ENCODE peak calls at places on chromosomes 3 and 15, in eight cellular contexts. H is stimulated activated CD4-positive, alpha-beta T cell treated with anti-CD3 and anti-CD28 coated beads, Interleukin-15, amount 100 ng/mL, for 1 hour; Y is AG10803; I is GM10248; R is A172; L is progenitor cell of endocrine pancreas; F is NCI-H1417; Z is left cardiac atrium. E is an unnamed sample.

GRCh38 chr3:137325170-137325569 is 367.4 kb downstream of the IL20RB start:
- DNase-seq in I (no peak), H (no peak), L (no peak), F (no peak), Z (no peak), R (no peak), Y (no peak), E (no peak)

GRCh38 chr3:64900916-64901903 is 213.4 kb upstream of the ADAMTS9 start:
- DNase-seq in H (no peak), Y (peak; percentile 36), L (no peak), R (no peak), Z (no peak), F (no peak), I (no peak), E (no peak)

GRCh38 chr15:51331141-51331540 is 7.3 kb downstream of the CYP19A1 start:
- DNase-seq in R (peak; percentile 4), Y (no peak), L (no peak), Z (no peak), I (no peak), H (no peak), F (no peak), E (no peak)

GRCh38 chr3:23324745-23325144 is 121.6 kb downstream of the UBE2E2 start:
- DNase-seq in L (no peak), H (no peak), R (peak; percentile 75), Z (no peak), F (no peak), I (no peak), Y (peak; percentile 57), E (no peak)

GRCh38 chr15:81394609-81395008 is 20.6 kb upstream of the TMC3 start:
- DNase-seq in Y (no peak), I (no peak), H (no peak), L (no peak), Z (no peak), R (no peak), F (no peak), E (no peak)

GRCh38 chr15:29618586-29618985 is 203.7 kb downstream of the TJP1 start:
- DNase-seq in L (no peak), H (no peak), F (no peak), I (no peak), R (peak; percentile 54), Y (no peak), Z (no peak), E (no peak)

GRCh38 chr3:174408310-174408709 is 450.8 kb upstream of the NAALADL2 start:
- DNase-seq in H (no peak), Z (no peak), Y (peak; percentile 55), I (no peak), R (no peak), F (no peak), L (no peak), E (no peak)

GRCh38 chr15:90463381-90463780 is 66.3 kb upstream of the CRTC3 start:
- DNase-seq in F (no peak), R (peak; percentile 79), Y (peak; percentile 82), H (no peak), Z (no peak), I (peak; percentile 52), L (no peak), E (no peak)

GRCh38 chr15:78808550-78808949 is 2.7 kb downstream of the ADAMTS7 start:
- DNase-seq in Z (peak; percentile 53), H (no peak), I (peak; percentile 65), R (peak; percentile 22), Y (no peak), F (no peak), L (no peak), E (no peak)

GRCh38 chr15:83844742-83845141 is 190.8 kb downstream of the ADAMTSL3 start:
- DNase-seq in Y (peak; percentile 21), H (no peak), R (no peak), L (no peak), F (no peak), Z (no peak), I (no peak), E (no peak)

GRCh38 chr15:73984208-73984979 is 7.7 kb downstream of the STOML1 start:
- DNase-seq in Z (no peak), H (no peak), Y (no peak), R (no peak), I (no peak), F (no peak), L (no peak), E (no peak)

GRCh38 chr3:184965639-184966430 is 153.9 kb downstream of the VPS8 start:
- DNase-seq in F (no peak), Z (no peak), I (no peak), H (no peak), L (no peak), R (no peak), Y (no peak), E (no peak)

GRCh38 chr3:13863422-13863821 is 16.4 kb downstream of the WNT7A start:
- DNase-seq in L (no peak), Y (no peak), R (no peak), I (no peak), Z (no peak), F (no peak), H (no peak), E (no peak)

GRCh38 chr15:39461536-39462140 is 119.2 kb upstream of the THBS1 start:
- DNase-seq in I (no peak), R (no peak), Y (peak; percentile 59), L (no peak), H (no peak), Z (peak; percentile 75), F (no peak), E (no peak)

GRCh38 chr3:10286596-10287295 is 6.0 kb downstream of the GHRL start:
- DNase-seq in F (peak; percentile 53), Z (no peak), R (peak; percentile 86), I (peak; percentile 50), Y (peak; percentile 11), H (no peak), L (no peak), E (no peak)

GRCh38 chr3:106401666-106402319 is 533.0 kb upstream of the CBLB start:
- DNase-seq in Z (no peak), F (no peak), R (peak; percentile 20), H (no peak), L (no peak), Y (peak; percentile 33), I (no peak), E (no peak)

GRCh38 chr15:52505141-52505540 is 23.5 kb downstream of the MYO5A start:
- DNase-seq in F (no peak), Z (no peak), H (no peak), L (no peak), I (no peak), Y (no peak), R (no peak), E (no peak)

GRCh38 chr3:190616627-190617026 is 102.7 kb downstream of the IL1RAP start:
- DNase-seq in I (no peak), L (no peak), Y (no peak), H (no peak), R (no peak), Z (no peak), F (no peak), E (peak; percentile 3)

GRCh38 chr15:39511915-39512260 is 69.0 kb upstream of the THBS1 start:
- DNase-seq in I (no peak), R (peak; percentile 1), Z (peak; percentile 56), F (no peak), L (no peak), Y (peak; percentile 88), H (no peak), E (no peak)

GRCh38 chr3:155553800-155554199 is 191.1 kb downstream of the PLCH1 start:
- DNase-seq in L (no peak), F (no peak), H (no peak), Y (no peak), R (peak; percentile 23), I (peak; percentile 11), Z (no peak), E (no peak)

GRCh38 chr3:193350744-193351143 is 27.8 kb downstream of the ATP13A5 start:
- DNase-seq in Z (no peak), H (no peak), Y (no peak), L (no peak), R (no peak), F (no peak), I (no peak), E (no peak)

GRCh38 chr15:89496155-89497098 is at the start of gene RHCG:
- DNase-seq in R (no peak), Y (peak; percentile 9), L (peak; percentile 56), I (peak; percentile 43), H (no peak), F (no peak), Z (peak; percentile 40), E (no peak)

GRCh38 chr3:107117922-107118576 is 259.2 kb upstream of the CCDC54 start:
- DNase-seq in H (no peak), F (peak; percentile 20), I (peak; percentile 29), Y (peak; percentile 83), L (no peak), R (peak; percentile 77), Z (peak; percentile 34), E (no peak)

GRCh38 chr3:135103913-135104312 is 308.9 kb downstream of the EPHB1 start:
- DNase-seq in R (no peak), Y (no peak), F (peak; percentile 47), I (no peak), L (no peak), H (no peak), Z (no peak), E (no peak)

GRCh38 chr3:149554826-149555225 is 80.3 kb downstream of the TM4SF4 start:
- DNase-seq in H (no peak), I (no peak), Z (no peak), F (no peak), R (peak; percentile 95), Y (peak; percentile 72), L (no peak), E (no peak)

GRCh38 chr15:78046796-78047341 is 30.6 kb downstream of the TBC1D2B start:
- DNase-seq in Z (no peak), L (no peak), H (no peak), R (no peak), I (no peak), Y (no peak), F (no peak), E (no peak)

GRCh38 chr15:101523560-101523940 is 34.0 kb upstream of the PCSK6 start:
- DNase-seq in Z (no peak), I (peak; percentile 11), Y (no peak), L (no peak), F (no peak), H (no peak), R (no peak), E (no peak)

GRCh38 chr15:94670436-94671034 is 439.2 kb downstream of the MCTP2 start:
- DNase-seq in I (peak; percentile 33), L (no peak), R (peak; percentile 16), Z (no peak), Y (peak; percentile 44), F (peak; percentile 40), H (no peak), E (no peak)

GRCh38 chr15:77035999-77036471 is 34.9 kb downstream of the TSPAN3 start:
- DNase-seq in H (no peak), R (no peak), F (no peak), Y (no peak), Z (no peak), L (no peak), I (no peak), E (no peak)

GRCh38 chr3:42213417-42213816 is 52.6 kb downstream of the CCK start:
- DNase-seq in H (no peak), L (no peak), Y (no peak), R (peak; percentile 23), F (no peak), I (no peak), Z (no peak), E (no peak)

GRCh38 chr3:55630280-55630920 is 143.3 kb upstream of the WNT5A start:
- DNase-seq in L (no peak), F (no peak), I (no peak), Z (no peak), Y (no peak), R (no peak), H (no peak), E (no peak)

GRCh38 chr3:182092662-182093262 is 381.0 kb downstream of the SOX2 start:
- DNase-seq in R (no peak), I (peak; percentile 5), Z (no peak), H (no peak), L (no peak), F (no peak), Y (no peak), E (no peak)

GRCh38 chr3:17581421-17582080 is 160.9 kb downstream of the TBC1D5 start:
- DNase-seq in Y (peak; percentile 28), F (no peak), R (no peak), Z (no peak), I (no peak), H (no peak), L (no peak), E (no peak)

E was measured in activated T-cell treated with anti-CD3 and anti-CD28 coated beads for 48 hours.